ENCODE peak calls at places on chromosome 12, in five cellular contexts. B, Z, F, G and A are unnamed samples.

GRCh38 chr12:89909753-89910152 is 201.1 kb upstream of the ATP2B1 start:
- DNase-seq in B (no peak), Z (no peak), F (no peak), G (no peak), A (no peak)

GRCh38 chr12:40446385-40446784 is 221.6 kb downstream of the LRRK2 start:
- DNase-seq in B (peak; percentile 7), Z (no peak), F (peak; percentile 6), G (no peak), A (no peak)

GRCh38 chr12:49567611-49568441 is at the start of gene MCRS1:
- DNase-seq in B (peak; percentile 93), Z (peak; percentile 93), F (peak; percentile 96), G (peak; percentile 86), A (peak; percentile 93)

GRCh38 chr12:26298785-26299621 is 103.6 kb downstream of the SSPN start:
- DNase-seq in B (peak; percentile 69), Z (no peak), F (peak; percentile 62), G (no peak), A (no peak)

GRCh38 chr12:51920046-51920445 is 12.7 kb downstream of the ACVRL1 start:
- DNase-seq in B (no peak), Z (no peak), F (no peak), G (peak; percentile 38), A (no peak)

GRCh38 chr12:85575115-85576096 is 260.8 kb downstream of the RASSF9 start:
- DNase-seq in B (peak; percentile 83), Z (no peak), F (peak; percentile 16), G (no peak), A (peak; percentile 44)

GRCh38 chr12:28866715-28867503 is 282.2 kb upstream of the FAR2 start:
- DNase-seq in B (peak; percentile 23), Z (no peak), F (no peak), G (no peak), A (no peak)

GRCh38 chr12:68978678-68979077 is 45.7 kb upstream of the CPM start:
- DNase-seq in B (no peak), Z (no peak), F (no peak), G (no peak), A (no peak)

GRCh38 chr12:128794661-128795529 is 28.9 kb downstream of the SLC15A4 start:
- DNase-seq in B (no peak), Z (no peak), F (no peak), G (no peak), A (no peak)

GRCh38 chr12:29547844-29548243 is 50.4 kb upstream of the OVCH1 start:
- DNase-seq in B (no peak), Z (no peak), F (no peak), G (no peak), A (no peak)

GRCh38 chr12:51391047-51391837 is at the start of gene GALNT6:
- DNase-seq in B (no peak), Z (peak; percentile 80), F (peak; percentile 65), G (peak; percentile 92), A (no peak)

GRCh38 chr12:120445911-120446909 is at the start of the genes GATC and TRIAP1:
- DNase-seq in B (peak; percentile 75), Z (peak; percentile 79), F (peak; percentile 86), G (peak; percentile 95), A (peak; percentile 85)

GRCh38 chr12:123269395-123269892 is 2.2 kb downstream of the CDK2AP1 start:
- DNase-seq in B (peak; percentile 73), Z (peak; percentile 71), F (peak; percentile 87), G (peak; percentile 77), A (peak; percentile 55)

GRCh38 chr12:32918890-32919791 is 22.6 kb upstream of the PKP2 start:
- DNase-seq in B (peak; percentile 77), Z (no peak), F (no peak), G (no peak), A (no peak)

GRCh38 chr12:48105321-48105866 is 485 bp downstream of the SENP1 start:
- DNase-seq in B (peak; percentile 22), Z (no peak), F (no peak), G (no peak), A (no peak)

GRCh38 chr12:97148941-97149559 is 242.0 kb downstream of the NEDD1 start:
- DNase-seq in B (peak; percentile 47), Z (no peak), F (no peak), G (peak; percentile 82), A (peak; percentile 65)

GRCh38 chr12:15963271-15963670 is 52.1 kb downstream of the DERA start:
- DNase-seq in B (peak; percentile 33), Z (no peak), F (no peak), G (no peak), A (no peak)

GRCh38 chr12:24109381-24110039 is 160.0 kb upstream of the SOX5 start:
- DNase-seq in B (peak; percentile 38), Z (no peak), F (peak; percentile 8), G (no peak), A (no peak)

GRCh38 chr12:107761502-107761904 is 566 bp upstream of the PRDM4 start:
- DNase-seq in B (no peak), Z (no peak), F (no peak), G (no peak), A (no peak)

GRCh38 chr12:11875414-11875935 is 195.3 kb upstream of the BCL2L14 start:
- DNase-seq in B (peak; percentile 11), Z (no peak), F (no peak), G (no peak), A (no peak)

GRCh38 chr12:108815875-108816594 is 41.3 kb downstream of the SSH1 start:
- DNase-seq in B (peak; percentile 56), Z (no peak), F (no peak), G (peak; percentile 17), A (no peak)